ENCODE peak calls at places on chromosomes 3 and 15, in five cellular contexts. One of them, this sample, is unnamed.

GRCh38 chr3:186442162-186442561 is 80.1 kb upstream of the DGKG start:
- ATAC-seq in naive thymus-derived CD8-positive, alpha-beta T cell: no peak
- ATAC-seq in effector memory CD8-positive, alpha-beta T cell: no peak
- ATAC-seq in stimulated activated naive CD8-positive, alpha-beta T cell treated with anti-CD3 and anti-CD28 coated beads, Interleukin-15, amount 100 ng/mL, for 72 hours: no peak
- ATAC-seq in naive thymus-derived CD4-positive, alpha-beta T cell: no peak
- ATAC-seq in this sample: no peak

GRCh38 chr3:47380601-47381316 is at the start of gene PTPN23:
- ATAC-seq in effector memory CD8-positive, alpha-beta T cell: peak
- ATAC-seq in naive thymus-derived CD4-positive, alpha-beta T cell: peak
- ATAC-seq in stimulated activated naive CD8-positive, alpha-beta T cell treated with anti-CD3 and anti-CD28 coated beads, Interleukin-15, amount 100 ng/mL, for 72 hours: peak
- ATAC-seq in naive thymus-derived CD8-positive, alpha-beta T cell: peak
- ATAC-seq in this sample: peak

GRCh38 chr15:83653288-83653638 is 660 bp upstream of the ADAMTSL3 start:
- ATAC-seq in stimulated activated naive CD8-positive, alpha-beta T cell treated with anti-CD3 and anti-CD28 coated beads, Interleukin-15, amount 100 ng/mL, for 72 hours: no peak
- ATAC-seq in naive thymus-derived CD4-positive, alpha-beta T cell: no peak
- ATAC-seq in effector memory CD8-positive, alpha-beta T cell: no peak
- ATAC-seq in naive thymus-derived CD8-positive, alpha-beta T cell: no peak
- ATAC-seq in this sample: no peak

GRCh38 chr3:141963301-141963700 is 86.9 kb downstream of the ATP1B3 start:
- ATAC-seq in stimulated activated naive CD8-positive, alpha-beta T cell treated with anti-CD3 and anti-CD28 coated beads, Interleukin-15, amount 100 ng/mL, for 72 hours: no peak
- ATAC-seq in effector memory CD8-positive, alpha-beta T cell: no peak
- ATAC-seq in naive thymus-derived CD8-positive, alpha-beta T cell: no peak
- ATAC-seq in naive thymus-derived CD4-positive, alpha-beta T cell: no peak
- ATAC-seq in this sample: no peak

GRCh38 chr15:90956551-90957104 is 1.9 kb downstream of the RCCD1 start:
- ATAC-seq in naive thymus-derived CD8-positive, alpha-beta T cell: no peak
- ATAC-seq in effector memory CD8-positive, alpha-beta T cell: no peak
- ATAC-seq in stimulated activated naive CD8-positive, alpha-beta T cell treated with anti-CD3 and anti-CD28 coated beads, Interleukin-15, amount 100 ng/mL, for 72 hours: no peak
- ATAC-seq in naive thymus-derived CD4-positive, alpha-beta T cell: peak
- ATAC-seq in this sample: no peak

GRCh38 chr15:82184355-82184754 is 78.2 kb downstream of the EFL1 start:
- ATAC-seq in naive thymus-derived CD8-positive, alpha-beta T cell: no peak
- ATAC-seq in effector memory CD8-positive, alpha-beta T cell: no peak
- ATAC-seq in stimulated activated naive CD8-positive, alpha-beta T cell treated with anti-CD3 and anti-CD28 coated beads, Interleukin-15, amount 100 ng/mL, for 72 hours: no peak
- ATAC-seq in naive thymus-derived CD4-positive, alpha-beta T cell: no peak
- ATAC-seq in this sample: no peak

GRCh38 chr15:90264649-90265048 is 823 bp upstream of the NGRN start:
- ATAC-seq in naive thymus-derived CD8-positive, alpha-beta T cell: no peak
- ATAC-seq in stimulated activated naive CD8-positive, alpha-beta T cell treated with anti-CD3 and anti-CD28 coated beads, Interleukin-15, amount 100 ng/mL, for 72 hours: peak
- ATAC-seq in naive thymus-derived CD4-positive, alpha-beta T cell: no peak
- ATAC-seq in effector memory CD8-positive, alpha-beta T cell: no peak
- ATAC-seq in this sample: peak

GRCh38 chr15:42159381-42160015 is 3.1 kb upstream of the PLA2G4F start:
- ATAC-seq in stimulated activated naive CD8-positive, alpha-beta T cell treated with anti-CD3 and anti-CD28 coated beads, Interleukin-15, amount 100 ng/mL, for 72 hours: no peak
- ATAC-seq in naive thymus-derived CD8-positive, alpha-beta T cell: no peak
- ATAC-seq in naive thymus-derived CD4-positive, alpha-beta T cell: no peak
- ATAC-seq in effector memory CD8-positive, alpha-beta T cell: no peak
- ATAC-seq in this sample: no peak

GRCh38 chr15:61171190-61171589 is 57.9 kb downstream of the RORA start:
- ATAC-seq in stimulated activated naive CD8-positive, alpha-beta T cell treated with anti-CD3 and anti-CD28 coated beads, Interleukin-15, amount 100 ng/mL, for 72 hours: no peak
- ATAC-seq in naive thymus-derived CD4-positive, alpha-beta T cell: no peak
- ATAC-seq in naive thymus-derived CD8-positive, alpha-beta T cell: no peak
- ATAC-seq in effector memory CD8-positive, alpha-beta T cell: no peak
- ATAC-seq in this sample: no peak

GRCh38 chr3:196519738-196520122 is 4.6 kb upstream of the SMCO1 start:
- ATAC-seq in naive thymus-derived CD4-positive, alpha-beta T cell: no peak
- ATAC-seq in stimulated activated naive CD8-positive, alpha-beta T cell treated with anti-CD3 and anti-CD28 coated beads, Interleukin-15, amount 100 ng/mL, for 72 hours: no peak
- ATAC-seq in effector memory CD8-positive, alpha-beta T cell: no peak
- ATAC-seq in naive thymus-derived CD8-positive, alpha-beta T cell: no peak
- ATAC-seq in this sample: no peak

GRCh38 chr3:37138816-37139215 is 35.6 kb downstream of the LRRFIP2 start:
- ATAC-seq in naive thymus-derived CD8-positive, alpha-beta T cell: no peak
- ATAC-seq in stimulated activated naive CD8-positive, alpha-beta T cell treated with anti-CD3 and anti-CD28 coated beads, Interleukin-15, amount 100 ng/mL, for 72 hours: no peak
- ATAC-seq in naive thymus-derived CD4-positive, alpha-beta T cell: no peak
- ATAC-seq in effector memory CD8-positive, alpha-beta T cell: no peak
- ATAC-seq in this sample: no peak

GRCh38 chr15:63719281-63719680 is 114.5 kb downstream of the HERC1 start:
- ATAC-seq in naive thymus-derived CD4-positive, alpha-beta T cell: no peak
- ATAC-seq in naive thymus-derived CD8-positive, alpha-beta T cell: no peak
- ATAC-seq in stimulated activated naive CD8-positive, alpha-beta T cell treated with anti-CD3 and anti-CD28 coated beads, Interleukin-15, amount 100 ng/mL, for 72 hours: no peak
- ATAC-seq in effector memory CD8-positive, alpha-beta T cell: no peak
- ATAC-seq in this sample: peak

This sample was measured in activated CD4-positive, CD25-positive, alpha-beta regulatory T cell treated with anti-CD3 and anti-CD28 coated beads, Interleukin-2, amount 50 U/mL, for 24 hours.